ENCODE peak calls at places on chromosome 1, in seven cellular contexts. One of them, this sample, is unnamed.

GRCh38 chr1:15410884-15411245 is 1.2 kb downstream of the EFHD2 start:
- DNase-seq in iPS DF 6.9: no peak
- DNase-seq in sigmoid colon: no peak
- DNase-seq in GM03348: no peak
- DNase-seq in MV-4-11: no peak
- DNase-seq in EH: no peak
- DNase-seq in stimulated activated CD4-positive, alpha-beta T cell treated with anti-CD3 and anti-CD28 coated beads, Interleukin-4, amount 100 ng/mL, for 4 hours: no peak
- DNase-seq in this sample: no peak

GRCh38 chr1:75841421-75841820 is 44.7 kb downstream of the MSH4 start:
- DNase-seq in iPS DF 6.9: no peak
- DNase-seq in sigmoid colon: no peak
- DNase-seq in GM03348: no peak
- DNase-seq in MV-4-11: no peak
- DNase-seq in EH: no peak
- DNase-seq in stimulated activated CD4-positive, alpha-beta T cell treated with anti-CD3 and anti-CD28 coated beads, Interleukin-4, amount 100 ng/mL, for 4 hours: no peak
- DNase-seq in this sample: no peak

GRCh38 chr1:207619833-207620572 is 24.9 kb upstream of the CR1L start:
- DNase-seq in iPS DF 6.9: no peak
- DNase-seq in sigmoid colon: no peak
- DNase-seq in GM03348: peak
- DNase-seq in MV-4-11: peak
- DNase-seq in EH: peak
- DNase-seq in stimulated activated CD4-positive, alpha-beta T cell treated with anti-CD3 and anti-CD28 coated beads, Interleukin-4, amount 100 ng/mL, for 4 hours: no peak
- DNase-seq in this sample: peak

GRCh38 chr1:247175458-247175857 is 3.6 kb upstream of the ZNF124 start:
- DNase-seq in iPS DF 6.9: no peak
- DNase-seq in sigmoid colon: no peak
- DNase-seq in GM03348: no peak
- DNase-seq in MV-4-11: peak
- DNase-seq in EH: no peak
- DNase-seq in stimulated activated CD4-positive, alpha-beta T cell treated with anti-CD3 and anti-CD28 coated beads, Interleukin-4, amount 100 ng/mL, for 4 hours: no peak
- DNase-seq in this sample: no peak

GRCh38 chr1:114758251-114758832 is 558 bp upstream of the CSDE1 start:
- DNase-seq in iPS DF 6.9: no peak
- DNase-seq in sigmoid colon: no peak
- DNase-seq in GM03348: peak
- DNase-seq in MV-4-11: peak
- DNase-seq in EH: peak
- DNase-seq in stimulated activated CD4-positive, alpha-beta T cell treated with anti-CD3 and anti-CD28 coated beads, Interleukin-4, amount 100 ng/mL, for 4 hours: no peak
- DNase-seq in this sample: no peak

GRCh38 chr1:159800177-159800935 is 1.8 kb upstream of the FCRL6 start:
- DNase-seq in iPS DF 6.9: no peak
- DNase-seq in sigmoid colon: no peak
- DNase-seq in GM03348: no peak
- DNase-seq in MV-4-11: peak
- DNase-seq in EH: peak
- DNase-seq in stimulated activated CD4-positive, alpha-beta T cell treated with anti-CD3 and anti-CD28 coated beads, Interleukin-4, amount 100 ng/mL, for 4 hours: no peak
- DNase-seq in this sample: no peak

GRCh38 chr1:157770442-157771043 is 6.4 kb downstream of the FCRL2 start:
- DNase-seq in iPS DF 6.9: no peak
- DNase-seq in sigmoid colon: no peak
- DNase-seq in GM03348: no peak
- DNase-seq in MV-4-11: no peak
- DNase-seq in EH: no peak
- DNase-seq in stimulated activated CD4-positive, alpha-beta T cell treated with anti-CD3 and anti-CD28 coated beads, Interleukin-4, amount 100 ng/mL, for 4 hours: no peak
- DNase-seq in this sample: no peak

GRCh38 chr1:152461544-152461943 is 47.5 kb upstream of the CRNN start:
- DNase-seq in iPS DF 6.9: no peak
- DNase-seq in sigmoid colon: no peak
- DNase-seq in GM03348: peak
- DNase-seq in MV-4-11: peak
- DNase-seq in EH: peak
- DNase-seq in stimulated activated CD4-positive, alpha-beta T cell treated with anti-CD3 and anti-CD28 coated beads, Interleukin-4, amount 100 ng/mL, for 4 hours: peak
- DNase-seq in this sample: no peak

GRCh38 chr1:173410133-173410793 is 66.9 kb upstream of the PRDX6 start:
- DNase-seq in iPS DF 6.9: no peak
- DNase-seq in sigmoid colon: no peak
- DNase-seq in GM03348: no peak
- DNase-seq in MV-4-11: peak
- DNase-seq in EH: peak
- DNase-seq in stimulated activated CD4-positive, alpha-beta T cell treated with anti-CD3 and anti-CD28 coated beads, Interleukin-4, amount 100 ng/mL, for 4 hours: no peak
- DNase-seq in this sample: no peak

GRCh38 chr1:107683198-107683657 is 281.8 kb downstream of the VAV3 start:
- DNase-seq in iPS DF 6.9: no peak
- DNase-seq in sigmoid colon: no peak
- DNase-seq in GM03348: no peak
- DNase-seq in MV-4-11: no peak
- DNase-seq in EH: no peak
- DNase-seq in stimulated activated CD4-positive, alpha-beta T cell treated with anti-CD3 and anti-CD28 coated beads, Interleukin-4, amount 100 ng/mL, for 4 hours: no peak
- DNase-seq in this sample: no peak

GRCh38 chr1:148264374-148265276 is 112.5 kb upstream of the NBPF11 start:
- DNase-seq in iPS DF 6.9: peak
- DNase-seq in sigmoid colon: no peak
- DNase-seq in GM03348: peak
- DNase-seq in MV-4-11: no peak
- DNase-seq in EH: peak
- DNase-seq in stimulated activated CD4-positive, alpha-beta T cell treated with anti-CD3 and anti-CD28 coated beads, Interleukin-4, amount 100 ng/mL, for 4 hours: peak
- DNase-seq in this sample: no peak

GRCh38 chr1:25810341-25811299 is 9.1 kb upstream of the MTFR1L start:
- DNase-seq in iPS DF 6.9: no peak
- DNase-seq in sigmoid colon: peak
- DNase-seq in GM03348: peak
- DNase-seq in MV-4-11: peak
- DNase-seq in EH: peak
- DNase-seq in stimulated activated CD4-positive, alpha-beta T cell treated with anti-CD3 and anti-CD28 coated beads, Interleukin-4, amount 100 ng/mL, for 4 hours: peak
- DNase-seq in this sample: peak

GRCh38 chr1:199955235-199955634 is 72.3 kb upstream of the NR5A2 start:
- DNase-seq in iPS DF 6.9: no peak
- DNase-seq in sigmoid colon: no peak
- DNase-seq in GM03348: no peak
- DNase-seq in MV-4-11: no peak
- DNase-seq in EH: no peak
- DNase-seq in stimulated activated CD4-positive, alpha-beta T cell treated with anti-CD3 and anti-CD28 coated beads, Interleukin-4, amount 100 ng/mL, for 4 hours: no peak
- DNase-seq in this sample: no peak

GRCh38 chr1:19559641-19560040 is 74.3 kb upstream of the CAPZB start:
- DNase-seq in iPS DF 6.9: no peak
- DNase-seq in sigmoid colon: no peak
- DNase-seq in GM03348: peak
- DNase-seq in MV-4-11: no peak
- DNase-seq in EH: peak
- DNase-seq in stimulated activated CD4-positive, alpha-beta T cell treated with anti-CD3 and anti-CD28 coated beads, Interleukin-4, amount 100 ng/mL, for 4 hours: no peak
- DNase-seq in this sample: no peak

GRCh38 chr1:21021311-21021710 is 155.4 kb downstream of the EIF4G3 start:
- DNase-seq in iPS DF 6.9: no peak
- DNase-seq in sigmoid colon: no peak
- DNase-seq in GM03348: no peak
- DNase-seq in MV-4-11: no peak
- DNase-seq in EH: no peak
- DNase-seq in stimulated activated CD4-positive, alpha-beta T cell treated with anti-CD3 and anti-CD28 coated beads, Interleukin-4, amount 100 ng/mL, for 4 hours: no peak
- DNase-seq in this sample: no peak

This sample was measured in stimulated activated naive B cell treated with anti-CD40 and anti-IgM and Interleukin-4, amounts not matched to agents 10 μg/mL and 1 μg/mL and 100 μg/mL, for 72 hours.